ENCODE peak calls at places on chromosome 7, in four cellular contexts. K is A549, G is K562, Z is GM12878. U is an unnamed sample.
A peak's percentile ranks its signal among the peaks of the same experiment; 100 is the strongest.

GRCh38 chr7:91846436-91846835 is 34.1 kb downstream of the MTERF1 start:
- DNase-seq in K (no peak), Z (no peak), G (no peak), U (no peak)

GRCh38 chr7:44145969-44146897 is 5.1 kb upstream of the MYL7 start:
- DNase-seq in Z (no peak), G (peak; percentile 90), K (peak; percentile 46), U (no peak)

GRCh38 chr7:44100458-44101303 is 3.5 kb upstream of the AEBP1 start:
- DNase-seq in K (no peak), G (no peak), Z (no peak), U (no peak)

GRCh38 chr7:114354306-114354705 is 60.3 kb upstream of the FOXP2 start:
- DNase-seq in K (no peak), G (no peak), Z (no peak), U (no peak)

GRCh38 chr7:54141565-54141964 is 400.6 kb upstream of the VSTM2A start:
- DNase-seq in G (no peak), K (no peak), Z (no peak), U (no peak)

GRCh38 chr7:88919484-88920131 is 124.1 kb upstream of the TEX47 start:
- DNase-seq in G (no peak), K (no peak), Z (no peak), U (no peak)

GRCh38 chr7:132592238-132592946 is 16.1 kb upstream of the PLXNA4 start:
- DNase-seq in K (no peak), Z (no peak), G (no peak), U (no peak)

GRCh38 chr7:101066858-101067227 is 18.4 kb upstream of the TRIM56 start:
- DNase-seq in K (no peak), Z (no peak), G (no peak), U (no peak)

GRCh38 chr7:142899661-142900060 is 14.1 kb upstream of the TRPV6 start:
- DNase-seq in K (no peak), Z (no peak), G (no peak), U (no peak)

GRCh38 chr7:45026984-45027773 is 27.2 kb downstream of the CCM2 start:
- DNase-seq in K (no peak), Z (peak; percentile 40), G (no peak), U (peak; percentile 40)

GRCh38 chr7:84389242-84389641 is 194.7 kb upstream of the SEMA3A start:
- DNase-seq in Z (peak; percentile 36), K (no peak), G (no peak), U (no peak)

GRCh38 chr7:158283016-158283974 is 304.3 kb downstream of the PTPRN2 start:
- DNase-seq in K (no peak), Z (no peak), G (no peak), U (no peak)

DNA sequence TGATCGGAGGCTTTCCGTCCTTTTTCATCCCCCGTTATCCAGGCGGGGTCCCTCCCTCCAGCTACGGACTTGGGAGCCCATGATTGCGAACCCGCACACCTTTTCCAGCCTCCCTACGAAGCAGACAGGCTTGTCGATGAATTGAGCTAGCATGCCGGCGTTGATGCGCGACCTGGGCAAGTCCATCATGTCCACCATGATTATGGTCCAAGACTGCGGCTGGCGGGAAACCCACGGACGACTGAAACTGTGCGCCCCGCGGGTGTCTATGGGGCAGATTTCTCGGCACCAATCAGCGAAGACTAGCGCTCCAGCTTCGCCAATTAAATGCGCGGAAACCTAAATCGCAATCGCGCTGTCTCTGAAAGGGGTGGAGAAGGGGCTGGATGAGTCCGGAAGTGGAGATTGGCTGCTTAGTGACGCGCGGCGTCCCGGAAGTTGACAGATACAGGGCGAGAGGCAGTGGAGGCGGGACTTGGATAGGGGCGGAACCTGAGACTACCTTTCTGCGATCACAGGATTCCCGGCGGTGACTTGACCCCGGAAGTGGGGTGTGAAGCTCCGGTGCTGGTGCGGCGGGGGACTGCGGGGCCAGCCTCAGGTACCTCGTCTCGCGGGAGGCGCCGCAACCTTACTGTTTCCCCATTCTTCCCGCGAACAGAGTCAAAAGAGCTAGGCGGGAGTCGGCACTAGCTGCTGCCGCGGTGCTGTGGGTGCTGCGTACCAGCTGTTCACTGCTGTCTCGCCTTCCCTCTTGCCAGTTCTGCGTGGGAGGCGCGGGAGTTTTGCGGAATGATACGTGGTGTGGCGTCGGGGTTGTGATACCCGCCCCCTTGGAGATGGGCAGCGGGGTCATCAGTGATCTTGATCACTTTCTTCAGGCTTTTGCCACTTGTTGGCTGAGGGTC is at the start of gene UMAD1:
- DNase-seq in K (peak; percentile 99), G (peak; percentile 100), Z (peak; percentile 99), U (peak; percentile 99)
- TF ChIP-seq POLR2A in K (peak; percentile 85), G (peak; percentile 91), Z (peak; percentile 95), U (peak; percentile 71)

DNA sequence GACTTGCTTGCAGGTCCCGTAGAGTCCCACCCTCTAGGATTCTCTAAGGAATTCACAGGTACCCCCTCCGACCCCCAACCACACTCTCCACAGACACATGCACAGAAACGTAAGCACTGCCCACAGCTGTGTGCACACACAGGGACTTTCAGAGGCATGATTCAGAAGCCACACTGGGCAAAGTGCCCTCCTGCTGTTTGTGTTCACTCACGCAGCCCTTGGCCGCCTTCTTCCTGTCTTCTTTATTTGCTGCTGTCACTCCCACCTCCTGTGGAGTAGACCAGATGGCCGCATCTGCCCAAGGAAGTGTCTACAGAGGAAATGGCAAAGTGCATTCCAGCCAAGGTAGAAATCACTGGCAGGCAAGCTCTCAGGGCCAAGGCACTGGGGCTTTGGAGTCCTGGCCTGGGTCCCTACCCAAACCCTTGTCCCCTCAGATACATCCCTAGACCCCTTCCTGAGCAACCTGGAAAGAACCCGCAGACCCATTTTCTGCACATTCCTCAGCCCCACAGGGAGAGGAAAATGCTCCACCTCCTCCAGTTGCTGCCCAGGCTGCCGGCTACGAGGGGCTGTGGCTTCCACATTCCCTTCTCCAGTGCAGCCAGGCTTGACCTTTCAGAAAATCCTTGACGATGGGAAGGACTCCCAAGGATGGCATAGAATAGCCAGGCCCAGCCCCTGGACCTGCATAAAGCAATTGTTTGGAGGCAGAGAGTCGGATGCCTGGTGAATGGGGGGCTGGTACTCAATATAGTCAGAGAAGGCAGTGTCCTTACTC is 21.6 kb upstream of the GIMAP8 start:
- DNase-seq in G (no peak), Z (peak; percentile 61), K (peak; percentile 69), U (no peak)
- TF ChIP-seq ESRRA in G (no peak), Z (no peak), K (no peak), U (no peak)

GRCh38 chr7:1026721-1027151 is 17.6 kb upstream of the GPR146 start:
- DNase-seq in G (no peak), K (no peak), Z (no peak), U (no peak)
- H3K4me1 ChIP-seq in G (peaks cover 80% of the 10 kb centered on the region), K (peaks cover 14% of the 10 kb centered on the region), Z (peaks cover 45% of the 10 kb centered on the region), U (peaks cover 29% of the 10 kb centered on the region)

GRCh38 chr7:31687024-31687423 is at the start of gene PPP1R17:
- DNase-seq in Z (no peak), K (no peak), G (peak; percentile 12), U (no peak)
- TF ChIP-seq POLR2A in Z (no peak), K (no peak), G (no peak), U (no peak)

DNA sequence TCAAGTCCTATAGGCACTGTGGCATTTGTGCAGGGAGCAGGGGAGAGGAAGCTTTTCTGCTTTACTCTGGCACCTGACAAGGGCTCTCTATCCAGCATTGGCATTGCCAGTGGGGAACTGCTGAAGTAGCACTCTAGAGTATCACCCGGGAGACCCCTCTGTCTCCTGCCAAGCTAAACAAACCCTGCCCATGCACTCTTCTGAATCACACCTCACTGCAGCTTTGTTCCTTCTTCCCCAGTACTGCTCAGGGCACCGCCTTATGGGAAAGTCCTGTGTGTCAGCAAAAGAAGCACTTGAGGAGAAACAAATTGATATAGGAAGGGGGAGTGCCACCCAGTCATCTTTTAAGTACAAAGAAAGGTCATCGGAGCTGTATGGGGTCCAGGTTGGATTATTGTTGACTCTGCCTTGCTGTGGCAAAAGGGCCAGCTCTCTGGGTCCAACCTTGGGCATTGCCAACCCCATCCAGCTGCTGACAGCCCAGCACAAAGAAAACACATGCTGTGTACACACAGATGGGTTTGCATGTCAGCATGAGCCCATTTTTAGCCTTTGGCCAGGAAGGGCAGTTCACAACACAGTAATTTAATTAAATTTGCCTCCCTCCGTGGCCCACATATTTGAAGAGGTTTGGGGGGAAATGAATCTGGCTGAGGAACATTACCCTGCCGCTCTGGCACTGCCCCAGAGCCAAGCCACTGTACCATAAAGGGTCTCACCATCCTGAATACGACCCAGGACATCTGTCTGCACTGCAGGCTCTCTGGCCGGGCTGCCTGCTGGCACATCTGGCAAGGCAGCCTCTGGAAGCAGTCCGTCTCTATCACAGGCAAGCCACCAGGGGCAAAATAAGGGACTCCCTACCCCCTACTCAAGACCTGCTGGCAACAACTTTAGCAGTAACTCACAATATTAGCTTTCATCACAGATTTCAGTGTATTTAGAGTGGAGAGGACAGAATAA is 13.1 kb downstream of the LRRC4 start:
- DNase-seq in G (no peak), Z (no peak), K (no peak), U (no peak)
- TF ChIP-seq ESRRA in G (no peak), Z (no peak), K (no peak), U (no peak)

GRCh38 chr7:148515237-148515636 is 75.3 kb upstream of the C7orf33 start:
- DNase-seq in K (no peak), Z (no peak), G (no peak), U (no peak)

GRCh38 chr7:148521271-148521670 is 69.3 kb upstream of the C7orf33 start:
- DNase-seq in Z (no peak), G (no peak), K (no peak), U (no peak)

GRCh38 chr7:148514236-148514635 is 76.3 kb upstream of the C7orf33 start:
- DNase-seq in G (no peak), K (no peak), Z (no peak), U (no peak)

DNA sequence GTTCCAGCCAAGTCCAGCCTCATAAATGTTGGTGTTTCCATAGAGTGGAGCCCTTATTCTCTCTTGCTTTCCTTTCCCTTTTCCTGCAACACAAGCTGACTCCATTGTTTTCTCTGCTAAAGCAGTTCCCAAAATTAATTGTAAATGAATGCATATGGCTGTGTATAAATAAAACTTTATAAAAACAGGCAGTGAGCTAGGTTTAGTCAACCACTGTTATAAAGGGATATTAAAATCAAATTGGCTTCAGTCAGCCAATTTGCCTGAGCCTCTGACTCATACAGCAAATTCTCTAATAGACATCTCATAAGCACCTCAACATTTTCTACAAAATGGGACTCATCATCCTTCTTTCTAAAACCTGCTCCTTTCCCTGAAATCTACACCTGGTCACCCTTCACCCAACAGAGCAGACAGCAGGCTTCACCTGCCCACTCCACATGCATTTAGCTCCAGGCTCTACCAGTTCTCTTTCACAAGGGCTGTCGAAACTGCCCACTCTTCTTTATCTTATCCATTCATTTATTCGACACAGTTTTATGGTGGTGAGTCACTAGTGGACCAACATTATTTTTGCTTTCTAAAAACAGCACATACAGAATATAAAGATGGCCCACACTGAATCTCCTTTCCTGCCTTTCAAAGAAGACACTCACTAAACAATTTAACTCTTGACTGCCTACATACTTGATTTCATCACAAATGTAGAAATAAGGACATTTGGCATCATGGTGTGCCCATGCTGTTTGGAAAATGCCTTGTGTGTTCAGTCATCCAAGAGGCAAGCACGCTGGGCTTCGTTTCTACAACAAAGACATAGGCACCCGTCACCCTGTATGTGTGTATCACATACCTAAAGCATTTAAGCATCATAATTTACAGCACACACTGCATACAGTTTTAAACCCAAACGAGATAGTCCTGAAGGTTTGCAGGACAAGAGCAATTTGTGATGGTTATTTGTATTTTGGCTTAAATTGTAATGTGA is 74.5 kb upstream of the C7orf33 start:
- DNase-seq in G (no peak), Z (no peak), K (no peak), U (no peak)
- H3K4me1 ChIP-seq in G (no peaks in the 10 kb centered on the region), Z (no peaks in the 10 kb centered on the region), K (no peaks in the 10 kb centered on the region), U (no peaks in the 10 kb centered on the region)

U was measured in HepG2.